ENCODE peak calls at places on chromosomes 5 and 9, in seven cellular contexts. C, L, A, Q, F, K and Z are unnamed samples.

GRCh38 chr5:31999470-31999869 is 174.6 kb downstream of the GOLPH3 start:
- DNase-seq in K (no peak), L (no peak), F (no peak), A (no peak), Q (no peak), C (no peak), Z (no peak)

GRCh38 chr9:13621871-13622564 is 342.5 kb upstream of the MPDZ start:
- DNase-seq in L (no peak), C (no peak), A (no peak), F (no peak), Q (no peak), K (no peak), Z (no peak)

GRCh38 chr9:34398875-34399274 is 22.2 kb upstream of the MYORG start:
- DNase-seq in F (no peak), K (no peak), C (no peak), Q (no peak), A (no peak), L (no peak), Z (no peak)

GRCh38 chr5:68047035-68047434 is 168.5 kb upstream of the PIK3R1 start:
- DNase-seq in A (no peak), K (no peak), L (no peak), C (peak), F (no peak), Q (no peak), Z (no peak)

GRCh38 chr9:110784309-110784708 is 115.7 kb downstream of the MUSK start:
- DNase-seq in C (no peak), L (no peak), Q (no peak), K (no peak), F (no peak), A (no peak), Z (no peak)

GRCh38 chr5:171420429-171421231 is 1.2 kb downstream of the FGF18 start:
- DNase-seq in F (no peak), L (peak), K (peak), Q (peak), A (peak), C (peak), Z (no peak)

GRCh38 chr5:37871023-37871815 is 31.4 kb upstream of the GDNF start:
- DNase-seq in Q (peak), K (no peak), A (no peak), L (no peak), C (peak), F (no peak), Z (no peak)

GRCh38 chr5:153960269-153961215 is 78.2 kb downstream of the FAM114A2 start:
- DNase-seq in A (peak), C (peak), K (no peak), Q (no peak), L (no peak), F (no peak), Z (no peak)

GRCh38 chr5:81391-82021 is 10.5 kb upstream of the PLEKHG4B start:
- DNase-seq in L (peak), A (no peak), C (no peak), K (no peak), F (no peak), Q (no peak), Z (no peak)

GRCh38 chr5:111384220-111384619 is 128.1 kb downstream of the STARD4 start:
- DNase-seq in A (no peak), F (no peak), L (no peak), C (peak), K (no peak), Q (peak), Z (no peak)

GRCh38 chr5:77133061-77133758 is 46.1 kb upstream of the ZBED3 start:
- DNase-seq in A (no peak), C (peak), Q (peak), K (peak), F (no peak), L (no peak), Z (peak)

GRCh38 chr9:133238272-133238850 is 29.3 kb upstream of the OBP2B start:
- DNase-seq in L (peak), F (no peak), Q (no peak), A (peak), C (peak), K (peak), Z (peak)

GRCh38 chr9:97545507-97545906 is 44.0 kb downstream of the TMOD1 start:
- DNase-seq in F (no peak), K (no peak), C (no peak), A (no peak), Q (no peak), L (no peak), Z (no peak)

GRCh38 chr9:33227013-33227398 is 13.0 kb upstream of the SPINK4 start:
- DNase-seq in F (no peak), A (no peak), K (no peak), Q (no peak), L (no peak), C (no peak), Z (no peak)

GRCh38 chr5:73856972-73857371 is 231.0 kb downstream of the ARHGEF28 start:
- DNase-seq in L (no peak), K (no peak), F (peak), C (peak), Q (no peak), A (no peak), Z (no peak)

GRCh38 chr9:98992885-98993569 is 49.3 kb downstream of the COL15A1 start:
- DNase-seq in Q (no peak), L (no peak), K (no peak), C (no peak), F (no peak), A (no peak), Z (no peak)

GRCh38 chr5:177303925-177304391 is 359 bp downstream of the PRELID1 start:
- DNase-seq in Q (no peak), L (no peak), F (peak), A (no peak), C (peak), K (no peak), Z (no peak)

GRCh38 chr5:180648658-180649296 is 623 bp downstream of the FLT4 start:
- DNase-seq in A (peak), L (peak), F (no peak), Q (no peak), K (peak), C (no peak), Z (no peak)

GRCh38 chr5:82050955-82051354 is 79.1 kb downstream of the ATG10 start:
- DNase-seq in Q (no peak), C (no peak), L (no peak), K (no peak), F (no peak), A (no peak), Z (no peak)

GRCh38 chr5:115096034-115096769 is 73.5 kb downstream of the TRIM36 start:
- DNase-seq in A (peak), Q (no peak), L (no peak), K (no peak), F (no peak), C (no peak), Z (no peak)

GRCh38 chr9:20339611-20340010 is 282.7 kb downstream of the MLLT3 start:
- DNase-seq in Q (no peak), L (peak), K (no peak), A (peak), C (no peak), F (no peak), Z (no peak)
- TF ChIP-seq EZH2 in Q (no peak), L (no peak), K (no peak), A (no peak), C (no peak), F (no peak), Z (no peak)

DNA sequence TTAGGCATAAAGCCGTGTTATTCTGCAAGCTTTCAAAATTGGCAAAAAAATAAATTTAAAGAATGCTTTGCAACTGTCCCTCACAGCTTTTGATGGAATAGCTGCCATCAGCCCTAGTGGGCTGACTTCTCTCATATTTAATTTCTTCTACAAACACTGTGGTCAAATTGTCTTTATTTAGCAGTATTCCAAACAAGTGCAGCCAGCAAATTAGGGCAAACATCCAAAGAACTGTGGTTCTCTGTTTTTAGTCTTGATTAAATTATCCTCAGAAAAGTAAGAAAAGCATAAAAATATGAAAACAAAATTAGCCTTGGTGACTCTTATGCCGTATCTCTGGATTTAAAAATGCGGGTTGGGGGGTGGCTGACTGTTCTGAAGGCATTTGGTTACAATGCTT is 95.8 kb upstream of the RETREG1 start:
- DNase-seq in C (no peak), A (no peak), L (no peak), K (no peak), Q (no peak), F (no peak), Z (no peak)
- TF ChIP-seq EZH2phosphoT487 in C (no peak), A (no peak), L (no peak), K (no peak), Q (no peak), F (no peak), Z (no peak)

DNA sequence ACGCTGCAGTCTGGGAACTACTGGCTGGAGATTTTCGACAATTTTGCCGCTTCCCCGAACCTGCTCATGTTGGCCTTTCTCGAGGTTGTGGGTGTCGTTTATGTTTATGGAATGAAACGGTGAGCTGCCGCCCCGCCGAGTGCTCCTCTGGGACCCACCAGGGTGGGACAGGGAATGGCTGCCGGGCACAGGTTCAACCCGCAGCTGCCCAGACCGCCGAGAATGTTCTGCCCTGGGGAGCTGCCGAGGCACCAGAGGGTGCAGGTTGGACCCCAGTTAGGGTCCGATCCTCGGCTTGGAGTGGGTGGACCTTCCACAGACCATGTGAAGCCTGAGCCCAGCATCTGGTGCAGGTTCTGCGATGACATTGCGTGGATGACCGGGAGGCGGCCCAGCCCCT is 19.1 kb downstream of the SLC6A18 start:
- DNase-seq in C (no peak), F (no peak), A (no peak), L (no peak), K (no peak), Q (no peak), Z (no peak)
- TF ChIP-seq EZH2 in C (no peak), F (no peak), A (no peak), L (no peak), K (no peak), Q (no peak), Z (no peak)

GRCh38 chr5:61598140-61598539 is 266.1 kb downstream of the ZSWIM6 start:
- DNase-seq in A (no peak), C (no peak), F (no peak), K (no peak), Q (no peak), L (no peak), Z (no peak)
- TF ChIP-seq EZH2phosphoT487 in A (no peak), C (no peak), F (no peak), K (no peak), Q (no peak), L (no peak), Z (no peak)

GRCh38 chr9:79616971-79617370 is 45.2 kb downstream of the TLE4 start:
- DNase-seq in F (no peak), L (no peak), K (no peak), C (no peak), Q (no peak), A (no peak), Z (no peak)
- TF ChIP-seq EZH2 in F (no peak), L (no peak), K (no peak), C (no peak), Q (no peak), A (no peak), Z (no peak)